ENCODE peak calls at places on chromosomes 2 and 18, in ten cellular contexts. L is psoas muscle, N is mammary epithelial cell, Z is heart right ventricle, X is lower lobe of right lung, K is K562, S is SK-N-SH, O is cardiac muscle cell, M is neural progenitor cell, R is caudate nucleus. W is an unnamed sample.

GRCh38 chr2:177338177-177338721 is 54.3 kb upstream of the AGPS start:
- DNase-seq in L (no peak), N (peak; percentile 62), Z (no peak), X (no peak), K (no peak), S (no peak), O (peak; percentile 71), M (no peak), R (no peak), W (no peak)

GRCh38 chr2:15172825-15173224 is 388.3 kb downstream of the NBAS start:
- DNase-seq in L (no peak), N (no peak), Z (no peak), X (no peak), K (no peak), S (no peak), O (no peak), M (no peak), R (no peak), W (no peak)

GRCh38 chr2:122390406-122390805 is 635.0 kb downstream of the TSN start:
- DNase-seq in L (no peak), N (peak; percentile 56), Z (no peak), X (no peak), K (no peak), S (no peak), O (peak; percentile 19), M (no peak), R (no peak), W (no peak)

GRCh38 chr2:96325884-96326255 is 753 bp downstream of the ITPRIPL1 start:
- DNase-seq in L (no peak), N (no peak), Z (no peak), X (no peak), K (no peak), S (peak; percentile 37), O (no peak), M (no peak), R (no peak), W (no peak)

GRCh38 chr2:217338306-217338916 is 478.5 kb upstream of the TNP1 start:
- DNase-seq in L (no peak), N (peak; percentile 31), Z (no peak), X (no peak), K (no peak), S (peak; percentile 10), O (peak; percentile 47), M (no peak), R (no peak), W (no peak)

GRCh38 chr2:151437630-151438029 is 27.9 kb downstream of the RIF1 start:
- DNase-seq in L (no peak), N (peak; percentile 4), Z (no peak), X (no peak), K (no peak), S (peak; percentile 28), O (peak; percentile 52), M (peak; percentile 2), R (no peak), W (no peak)

GRCh38 chr2:22079583-22079982 is 955.8 kb downstream of the TDRD15 start:
- DNase-seq in L (no peak), N (no peak), Z (no peak), X (no peak), K (no peak), S (no peak), O (no peak), M (no peak), R (no peak), W (no peak)

GRCh38 chr2:205364261-205364660 is 318.0 kb upstream of the NRP2 start:
- DNase-seq in L (no peak), N (no peak), Z (no peak), X (no peak), K (no peak), S (no peak), O (no peak), M (peak; percentile 28), R (no peak), W (no peak)

GRCh38 chr2:193527146-193527545 is 1332.4 kb upstream of the TMEFF2 start:
- DNase-seq in L (no peak), N (no peak), Z (no peak), X (no peak), K (no peak), S (no peak), O (no peak), M (no peak), R (no peak), W (no peak)

GRCh38 chr2:37414470-37414949 is 70.1 kb downstream of the QPCT start:
- DNase-seq in L (no peak), N (peak; percentile 52), Z (no peak), X (no peak), K (peak; percentile 27), S (peak; percentile 72), O (peak; percentile 81), M (peak; percentile 74), R (no peak), W (peak; percentile 31)

GRCh38 chr2:145797692-145798091 is 1277.8 kb upstream of the ZEB2 start:
- DNase-seq in L (no peak), N (peak; percentile 82), Z (no peak), X (no peak), K (no peak), S (no peak), O (no peak), M (no peak), R (no peak), W (no peak)

GRCh38 chr2:26235089-26235488 is 9.3 kb downstream of the HADHA start:
- DNase-seq in L (no peak), N (no peak), Z (no peak), X (no peak), K (no peak), S (no peak), O (peak; percentile 13), M (no peak), R (no peak), W (no peak)

GRCh38 chr2:186820303-186820702 is 28.7 kb downstream of the ZSWIM2 start:
- DNase-seq in L (no peak), N (no peak), Z (no peak), X (no peak), K (no peak), S (no peak), O (no peak), M (no peak), R (no peak), W (no peak)

GRCh38 chr2:196183172-196183473 is 11.7 kb upstream of the STK17B start:
- DNase-seq in L (no peak), N (no peak), Z (no peak), X (no peak), K (no peak), S (no peak), O (no peak), M (no peak), R (no peak), W (no peak)
- H3K27ac ChIP-seq in L (no peak overlapping the region), N (no peak overlapping the region), Z (no peak overlapping the region), X (peak overlapping the region; percentile 24), K (no peak overlapping the region), S (no peak overlapping the region), O (no peak overlapping the region), M (no peak overlapping the region), R (no peak overlapping the region), W (no peak overlapping the region)

GRCh38 chr18:59721214-59721613 is 24.0 kb upstream of the CCBE1 start:
- DNase-seq in L (no peak), N (no peak), Z (no peak), X (no peak), K (no peak), S (no peak), O (no peak), M (no peak), R (no peak), W (no peak)

GRCh38 chr18:59715966-59716369 is 18.7 kb upstream of the CCBE1 start:
- DNase-seq in L (no peak), N (peak; percentile 91), Z (no peak), X (no peak), K (no peak), S (no peak), O (peak; percentile 90), M (no peak), R (no peak), W (no peak)

GRCh38 chr18:59719533-59720325 is 22.5 kb upstream of the CCBE1 start:
- DNase-seq in L (no peak), N (no peak), Z (no peak), X (no peak), K (no peak), S (no peak), O (peak; percentile 74), M (no peak), R (no peak), W (no peak)

GRCh38 chr18:59717291-59717690 is 20.1 kb upstream of the CCBE1 start:
- DNase-seq in L (no peak), N (no peak), Z (no peak), X (no peak), K (no peak), S (no peak), O (no peak), M (no peak), R (no peak), W (no peak)

DNA sequence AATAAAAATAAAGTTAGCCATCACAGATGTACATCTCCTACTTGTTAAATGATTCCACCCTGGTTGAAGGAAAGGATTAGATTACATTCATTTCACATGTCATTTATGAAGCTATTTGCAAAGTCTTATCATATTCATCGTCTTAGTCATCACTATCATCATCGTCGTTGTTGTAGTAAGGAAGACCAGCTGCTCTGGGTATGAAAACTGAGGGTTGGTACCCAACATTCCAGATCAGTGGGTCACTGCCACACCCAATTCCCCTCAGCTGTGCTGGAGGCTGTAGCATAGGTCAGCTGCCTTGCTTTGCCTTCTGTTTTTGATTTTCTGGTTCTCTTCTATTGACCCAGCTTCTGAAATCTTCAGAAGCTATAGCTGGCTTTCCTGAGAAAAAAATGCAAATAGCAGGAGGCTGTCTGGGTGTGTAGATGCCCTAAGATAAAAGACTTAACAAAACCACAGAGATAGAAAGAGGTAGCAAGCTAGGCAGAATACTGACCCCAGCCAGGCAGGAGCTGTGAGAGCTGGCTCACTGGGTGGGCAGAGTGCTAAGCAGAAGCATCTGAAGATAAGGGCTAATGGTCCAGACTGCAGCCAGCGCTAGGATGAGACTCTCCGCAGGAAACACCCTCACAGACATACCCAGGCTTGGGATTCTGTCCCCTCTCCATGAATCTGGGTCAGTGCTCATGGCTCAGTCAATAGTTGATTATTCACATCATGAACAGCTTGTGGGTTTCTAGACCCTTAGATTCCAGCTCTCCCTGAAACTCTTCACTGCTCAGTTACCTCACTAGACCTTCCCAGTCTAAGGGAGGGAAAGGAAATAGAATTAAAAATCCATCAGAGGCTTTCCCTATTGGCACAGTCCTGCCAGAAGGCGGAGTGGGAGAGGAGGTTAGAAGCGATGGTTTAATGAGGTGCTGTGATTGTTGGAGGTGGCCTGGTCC is 21.2 kb upstream of the CCBE1 start:
- DNase-seq in L (no peak), N (peak; percentile 81), Z (no peak), X (no peak), K (no peak), S (peak; percentile 78), O (peak; percentile 70), M (no peak), R (no peak), W (no peak)
- H3K27ac ChIP-seq in L (no peak overlapping the region), N (peak overlapping the region; percentile 45), Z (no peak overlapping the region), X (no peak overlapping the region), K (no peak overlapping the region), S (peak overlapping the region; percentile 94), O (no peak overlapping the region), M (no peak overlapping the region), R (no peak overlapping the region), W (no peak overlapping the region)

GRCh38 chr2:219252570-219252899 is 508 bp upstream of the TUBA4B start:
- DNase-seq in L (no peak), N (no peak), Z (no peak), X (no peak), K (peak; percentile 36), S (peak; percentile 43), O (no peak), M (peak; percentile 35), R (no peak), W (no peak)
- H3K27ac ChIP-seq in L (peak overlapping the region; percentile 94), N (peak overlapping the region; percentile 76), Z (peak overlapping the region; percentile 91), X (peak overlapping the region; percentile 85), K (peak overlapping the region; percentile 75), S (no peak overlapping the region), O (no peak overlapping the region), M (no peak overlapping the region), R (peak overlapping the region; percentile 76), W (no peak overlapping the region)

GRCh38 chr2:236988690-236989639 is 96.7 kb upstream of the COPS8 start:
- DNase-seq in L (peak; percentile 92), N (no peak), Z (peak; percentile 36), X (peak; percentile 81), K (no peak), S (no peak), O (peak; percentile 48), M (peak; percentile 10), R (no peak), W (no peak)
- H3K27ac ChIP-seq in L (peak overlapping the region; percentile 52), N (no peak overlapping the region), Z (peak overlapping the region; percentile 42), X (peak overlapping the region; percentile 71), K (no peak overlapping the region), S (no peak overlapping the region), O (no peak overlapping the region), M (no peak overlapping the region), R (no peak overlapping the region), W (no peak overlapping the region)